ENCODE peak calls at places on chromosomes 16 and 17, in six cellular contexts. T is keratinocyte, A is IMR-90, Z is HCT116, I is fibroblast of lung, R is GM23338. W is an unnamed sample.

GRCh38 chr16:12341423-12341822 is 364.9 kb downstream of the SNX29 start:
- DNase-seq in I (peak; percentile 12), T (peak; percentile 60), R (no peak), Z (peak; percentile 68), A (peak; percentile 75), W (peak; percentile 78)

GRCh38 chr16:52383640-52384292 is 163.2 kb downstream of the TOX3 start:
- DNase-seq in Z (no peak), A (no peak), T (no peak), R (no peak), I (peak; percentile 15), W (no peak)

GRCh38 chr17:5472511-5472910 is 3.7 kb upstream of the DHX33 start:
- DNase-seq in I (no peak), A (no peak), T (no peak), R (no peak), Z (no peak), W (no peak)

GRCh38 chr17:82838386-82839063 is 1.3 kb downstream of the ZNF750 start:
- DNase-seq in I (peak; percentile 36), R (no peak), A (peak; percentile 17), T (no peak), Z (no peak), W (peak; percentile 90)

GRCh38 chr16:49332589-49333267 is 40.9 kb upstream of the C16orf78 start:
- DNase-seq in R (no peak), Z (no peak), I (no peak), T (no peak), A (no peak), W (no peak)

GRCh38 chr17:77235370-77236080 is 94.8 kb downstream of the SEC14L1 start:
- DNase-seq in I (peak; percentile 94), A (peak; percentile 88), R (no peak), Z (no peak), T (no peak), W (no peak)

GRCh38 chr17:44556854-44557606 is at the start of gene FZD2:
- DNase-seq in Z (peak; percentile 91), I (peak; percentile 99), A (peak; percentile 99), R (peak; percentile 98), T (peak; percentile 76), W (peak; percentile 94)

GRCh38 chr17:83103200-83103937 is 24.0 kb downstream of the METRNL start:
- DNase-seq in Z (peak; percentile 66), R (peak; percentile 83), A (peak; percentile 66), T (no peak), I (peak; percentile 47), W (peak; percentile 72)

GRCh38 chr17:56320443-56320842 is 167.2 kb downstream of the ANKFN1 start:
- DNase-seq in A (peak; percentile 2), Z (no peak), R (peak; percentile 34), I (no peak), T (no peak), W (no peak)

GRCh38 chr16:87926246-87927194 is 9.8 kb downstream of the CA5A start:
- DNase-seq in Z (no peak), I (no peak), T (no peak), R (no peak), A (no peak), W (no peak)

GRCh38 chr17:57622886-57623433 is 122.1 kb downstream of the CCDC182 start:
- DNase-seq in Z (no peak), R (no peak), A (peak; percentile 85), T (no peak), I (peak; percentile 52), W (no peak)

GRCh38 chr17:2102931-2103398 is 48.1 kb downstream of the HIC1 start:
- DNase-seq in I (peak; percentile 53), R (no peak), A (peak; percentile 90), Z (peak; percentile 15), T (no peak), W (peak; percentile 82)

GRCh38 chr16:84868328-84868727 is 48.5 kb downstream of the CRISPLD2 start:
- DNase-seq in I (no peak), T (no peak), R (no peak), A (no peak), Z (no peak), W (no peak)

GRCh38 chr17:35088911-35089845 is 25.7 kb upstream of the RFFL start:
- DNase-seq in Z (peak; percentile 57), I (peak; percentile 75), R (peak; percentile 89), A (peak; percentile 69), T (no peak), W (peak; percentile 84)

GRCh38 chr16:71226229-71227141 is 4.0 kb downstream of the HYDIN start:
- DNase-seq in I (no peak), R (no peak), Z (no peak), T (no peak), A (no peak), W (no peak)

GRCh38 chr16:86823895-86824671 is 245.7 kb downstream of the FOXL1 start:
- DNase-seq in I (peak; percentile 80), T (no peak), A (peak; percentile 74), Z (no peak), R (no peak), W (no peak)
- H2AFZ ChIP-seq in I (no peak overlapping the region), T (no peak overlapping the region), A (peak overlapping the region; percentile 24), Z (no peak overlapping the region), R (no peak overlapping the region), W (no peak overlapping the region)

GRCh38 chr17:48014603-48015037 is 23.0 kb downstream of the COPZ2 start:
- DNase-seq in T (no peak), I (no peak), A (no peak), Z (no peak), R (no peak), W (no peak)

GRCh38 chr17:48010193-48010592 is 27.4 kb downstream of the COPZ2 start:
- DNase-seq in T (no peak), R (no peak), Z (no peak), A (no peak), I (no peak), W (no peak)

GRCh38 chr17:48013876-48014602 is 23.6 kb downstream of the COPZ2 start:
- DNase-seq in A (no peak), R (no peak), Z (no peak), I (no peak), T (no peak), W (no peak)

GRCh38 chr17:48012151-48012520 is 25.5 kb downstream of the COPZ2 start:
- DNase-seq in I (no peak), A (no peak), R (peak; percentile 87), T (no peak), Z (no peak), W (no peak)

DNA sequence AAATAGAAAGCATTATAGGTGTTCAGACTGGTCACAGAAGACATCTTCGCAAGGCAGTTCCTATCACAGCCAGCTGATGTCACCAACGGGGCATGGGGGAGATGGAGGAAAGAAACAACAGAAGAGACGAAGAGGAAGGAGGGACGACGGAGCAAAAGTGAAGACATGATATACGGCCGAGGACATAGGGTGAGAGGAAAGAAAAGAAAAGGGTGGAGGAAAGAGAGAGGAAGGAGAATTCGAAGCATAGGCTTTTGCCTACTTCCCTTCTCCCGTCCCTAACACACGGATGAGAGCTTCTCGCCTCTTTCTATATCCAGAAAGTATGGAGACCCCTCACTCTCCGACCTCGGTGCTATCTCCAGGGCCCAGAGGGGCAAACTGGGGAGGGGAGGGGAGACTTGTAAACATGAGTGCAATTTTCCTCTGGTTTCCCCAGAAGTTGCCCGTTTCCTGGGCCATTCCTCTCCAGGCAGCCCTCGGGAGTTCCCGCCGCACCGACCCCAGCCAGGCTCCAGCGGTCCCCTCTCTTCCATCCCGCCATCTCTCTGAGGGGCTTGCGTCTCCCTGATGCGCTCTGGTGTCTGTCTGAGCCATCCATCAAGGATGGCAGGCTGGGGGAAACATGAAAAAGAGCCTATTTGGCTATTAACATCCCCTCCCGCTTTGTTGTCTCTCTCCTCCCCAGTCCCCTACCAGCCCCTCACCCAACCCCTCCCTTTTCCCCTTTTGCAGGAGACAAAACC is 26.0 kb downstream of the COPZ2 start:
- DNase-seq in T (no peak), R (peak; percentile 80), I (peak; percentile 33), A (peak; percentile 25), Z (peak; percentile 35), W (peak; percentile 35)
- H2AFZ ChIP-seq in T (peak overlapping the region; percentile 89), R (peak overlapping the region; percentile 98), I (peak overlapping the region; percentile 33), A (peak overlapping the region; percentile 87), Z (peak overlapping the region; percentile 63), W (peak overlapping the region; percentile 79)

DNA sequence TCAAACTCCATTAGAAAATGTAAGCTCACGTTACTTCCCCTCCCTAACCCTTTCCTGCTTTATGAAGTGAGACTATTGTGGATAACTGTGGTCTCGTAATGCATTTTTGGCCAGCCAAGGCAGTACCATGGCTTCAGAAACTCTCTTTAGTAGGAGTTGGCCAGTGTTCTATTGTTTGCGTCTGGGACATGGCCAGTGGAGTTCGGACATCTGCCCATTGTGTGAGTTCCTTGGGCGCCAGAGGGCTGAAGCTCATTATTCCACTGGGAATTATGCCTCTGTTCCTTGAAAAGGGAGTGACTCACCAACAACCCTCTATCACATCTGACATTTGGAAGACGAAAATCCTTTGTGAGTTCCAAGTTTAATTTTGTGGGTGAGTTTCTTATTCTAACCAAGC is 319.5 kb upstream of the SOX9 start:
- DNase-seq in I (peak; percentile 37), R (no peak), T (no peak), Z (no peak), A (no peak), W (no peak)
- H2AFZ ChIP-seq in I (no peak overlapping the region), R (peak overlapping the region; percentile 1), T (no peak overlapping the region), Z (no peak overlapping the region), A (no peak overlapping the region), W (no peak overlapping the region)

GRCh38 chr16:57798267-57798810 is 4.0 kb downstream of the KIFC3 start:
- DNase-seq in A (no peak), T (no peak), I (no peak), Z (no peak), R (no peak), W (no peak)

GRCh38 chr16:57797526-57798266 is 4.6 kb downstream of the KIFC3 start:
- DNase-seq in Z (no peak), T (no peak), A (no peak), R (peak; percentile 82), I (no peak), W (peak; percentile 89)

GRCh38 chr16:57795431-57795878 is 6.8 kb downstream of the KIFC3 start:
- DNase-seq in Z (peak; percentile 53), R (peak; percentile 86), I (peak; percentile 44), T (no peak), A (peak; percentile 38), W (peak; percentile 76)

GRCh38 chr16:57798953-57799618 is 3.2 kb downstream of the KIFC3 start:
- DNase-seq in Z (no peak), I (no peak), R (no peak), T (no peak), A (no peak), W (no peak)

DNA sequence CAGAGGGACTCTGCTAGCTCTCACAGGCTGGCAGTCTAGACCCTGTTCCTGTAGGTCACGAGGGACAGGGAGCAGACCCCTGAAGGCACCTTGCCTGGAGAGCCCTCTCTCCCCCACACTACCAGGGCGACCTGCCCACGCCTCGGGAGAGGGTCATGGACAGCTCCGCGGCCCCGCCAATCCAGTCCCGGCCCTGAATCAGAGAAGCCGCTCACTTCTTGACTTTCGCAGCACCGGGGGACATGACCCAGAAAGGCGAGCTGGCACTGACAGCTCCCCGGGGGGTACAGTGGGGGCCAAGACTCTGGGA is 5.1 kb downstream of the KIFC3 start:
- DNase-seq in T (no peak), I (no peak), R (no peak), A (no peak), Z (no peak), W (no peak)
- H2AFZ ChIP-seq in T (no peak overlapping the region), I (no peak overlapping the region), R (no peak overlapping the region), A (no peak overlapping the region), Z (no peak overlapping the region), W (no peak overlapping the region)

DNA sequence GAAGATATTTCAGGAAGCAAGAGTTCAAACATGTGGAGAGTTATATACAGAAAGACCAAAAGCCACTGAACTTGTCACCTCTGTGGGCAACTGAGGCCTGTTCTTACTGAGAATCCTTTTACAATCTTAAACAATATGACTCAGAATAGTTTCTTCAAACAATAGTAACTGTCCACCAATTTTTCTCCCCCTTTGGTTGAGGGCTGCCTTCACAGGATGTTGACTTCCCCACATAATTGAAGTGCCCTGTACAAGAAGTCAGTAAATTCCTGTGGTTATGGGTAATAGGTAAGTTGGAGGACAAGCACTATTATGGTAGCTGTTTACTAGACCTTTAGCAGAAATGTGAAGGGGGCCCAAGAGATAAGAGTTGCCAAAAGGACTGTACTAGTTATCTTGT is 215.8 kb downstream of the CDH8 start:
- DNase-seq in I (no peak), Z (no peak), A (no peak), R (no peak), T (no peak), W (no peak)
- H2AFZ ChIP-seq in I (no peak overlapping the region), Z (no peak overlapping the region), A (no peak overlapping the region), R (no peak overlapping the region), T (no peak overlapping the region), W (no peak overlapping the region)

W was measured in PC-9.